ENCODE peak calls at places on chromosomes 2 and 18, in seven cellular contexts. A is type B pancreatic cell, M is A549, I is astrocyte, N is dorsolateral prefrontal cortex, X is MM.1S, Z is endodermal cell. J is an unnamed sample.

GRCh38 chr2:231393149-231394131 is 2.1 kb upstream of the B3GNT7 start:
- DNase-seq in M (no peak), X (no peak), A (no peak), Z (peak), I (no peak), N (no peak), J (no peak)

GRCh38 chr2:71510938-71511337 is 57.6 kb downstream of the DYSF start:
- DNase-seq in A (no peak), N (no peak), M (no peak), Z (peak), I (no peak), X (no peak), J (no peak)

GRCh38 chr2:42238644-42239288 is 69.6 kb downstream of the EML4 start:
- DNase-seq in M (no peak), N (no peak), A (no peak), Z (peak), X (peak), I (no peak), J (peak)

GRCh38 chr2:197279997-197280756 is 30.4 kb downstream of the ANKRD44 start:
- DNase-seq in N (no peak), X (no peak), M (no peak), I (peak), A (no peak), Z (no peak), J (no peak)

GRCh38 chr18:63237911-63238710 is 81.5 kb downstream of the BCL2 start:
- DNase-seq in A (no peak), X (no peak), N (no peak), Z (peak), I (peak), M (peak), J (no peak)

GRCh38 chr2:3361518-3362438 is 15.8 kb downstream of the EIPR1 start:
- DNase-seq in I (no peak), A (no peak), X (no peak), Z (no peak), N (no peak), M (no peak), J (no peak)

GRCh38 chr18:68694316-68694715 is 20.6 kb downstream of the TMX3 start:
- DNase-seq in Z (no peak), X (no peak), A (no peak), I (no peak), M (no peak), N (peak), J (no peak)

GRCh38 chr2:172438741-172439508 is 11.5 kb downstream of the ITGA6 start:
- DNase-seq in N (no peak), Z (no peak), I (peak), A (no peak), M (peak), X (no peak), J (no peak)

GRCh38 chr2:33033524-33034150 is 86.9 kb downstream of the LTBP1 start:
- DNase-seq in Z (no peak), I (peak), A (no peak), N (no peak), X (peak), M (no peak), J (no peak)

GRCh38 chr2:220504890-220505564 is 877.6 kb downstream of the SLC4A3 start:
- DNase-seq in I (peak), X (no peak), A (no peak), Z (peak), M (peak), N (no peak), J (peak)

GRCh38 chr2:241312082-241312481 is 3.4 kb downstream of the HDLBP start:
- DNase-seq in Z (no peak), X (no peak), A (no peak), N (no peak), I (peak), M (no peak), J (no peak)

GRCh38 chr18:12659904-12660605 is 2.1 kb upstream of the SPIRE1 start:
- DNase-seq in I (peak), X (peak), N (no peak), M (peak), A (no peak), Z (peak), J (peak)

GRCh38 chr2:43155842-43156511 is 70.4 kb downstream of the ZFP36L2 start:
- DNase-seq in M (no peak), I (no peak), A (no peak), X (no peak), N (no peak), Z (no peak), J (no peak)

GRCh38 chr2:25981596-25982272 is 563 bp downstream of the KIF3C start:
- DNase-seq in M (no peak), Z (no peak), N (no peak), X (no peak), A (no peak), I (no peak), J (peak)

GRCh38 chr18:48294894-48295585 is 114.1 kb downstream of the ZBTB7C start:
- DNase-seq in M (no peak), I (no peak), A (peak), N (no peak), X (no peak), Z (no peak), J (no peak)

GRCh38 chr18:48293954-48294893 is 115.0 kb downstream of the ZBTB7C start:
- DNase-seq in Z (no peak), M (no peak), N (no peak), X (no peak), A (peak), I (no peak), J (no peak)

GRCh38 chr18:48297139-48297538 is 112.0 kb downstream of the ZBTB7C start:
- DNase-seq in Z (no peak), N (no peak), M (no peak), I (no peak), A (no peak), X (no peak), J (no peak)

GRCh38 chr18:48296581-48296980 is 112.6 kb downstream of the ZBTB7C start:
- DNase-seq in I (no peak), M (no peak), A (peak), Z (peak), X (no peak), N (no peak), J (no peak)

GRCh38 chr18:48295586-48296311 is 113.4 kb downstream of the ZBTB7C start:
- DNase-seq in N (no peak), I (no peak), X (no peak), M (no peak), A (peak), Z (peak), J (peak)
- TF ChIP-seq CTCF in N (no peak), I (peak), X (no peak), M (peak), A (peak), Z (peak), J (no peak)

GRCh38 chr2:171141320-171141719 is 19.4 kb downstream of the TLK1 start:
- DNase-seq in A (no peak), I (peak), Z (no peak), M (no peak), N (no peak), X (no peak), J (no peak)
- TF ChIP-seq CTCF in A (peak), I (peak), Z (peak), M (no peak), N (no peak), X (no peak), J (no peak)

GRCh38 chr18:38483326-38483725 is 917.7 kb upstream of the CELF4 start:
- DNase-seq in A (no peak), Z (no peak), N (no peak), X (no peak), M (no peak), I (no peak), J (no peak)
- TF ChIP-seq CTCF in A (no peak), Z (no peak), N (no peak), X (no peak), M (no peak), I (no peak), J (no peak)

GRCh38 chr2:132621131-132621875 is 48.7 kb downstream of the LYPD1 start:
- DNase-seq in M (no peak), A (no peak), N (no peak), I (no peak), X (no peak), Z (no peak), J (no peak)

GRCh38 chr2:132620115-132620514 is 49.9 kb downstream of the LYPD1 start:
- DNase-seq in A (no peak), I (peak), Z (no peak), M (no peak), X (no peak), N (no peak), J (no peak)

GRCh38 chr2:132615329-132616085 is 54.5 kb downstream of the LYPD1 start:
- DNase-seq in Z (peak), M (no peak), I (no peak), A (no peak), N (no peak), X (no peak), J (no peak)

GRCh38 chr2:132617989-132618388 is 52.0 kb downstream of the LYPD1 start:
- DNase-seq in Z (no peak), I (no peak), X (no peak), N (no peak), A (no peak), M (no peak), J (no peak)

GRCh38 chr2:132618734-132619133 is 51.3 kb downstream of the LYPD1 start:
- DNase-seq in X (no peak), N (no peak), Z (no peak), A (no peak), I (no peak), M (no peak), J (no peak)
- TF ChIP-seq CTCF in X (no peak), N (no peak), Z (no peak), A (no peak), I (no peak), M (no peak), J (no peak)

GRCh38 chr2:167550448-167550847 is 662.2 kb downstream of the XIRP2 start:
- DNase-seq in N (no peak), M (peak), Z (no peak), A (no peak), X (peak), I (peak), J (no peak)

GRCh38 chr2:167548396-167548795 is 660.1 kb downstream of the XIRP2 start:
- DNase-seq in M (no peak), X (no peak), N (no peak), A (no peak), I (no peak), Z (no peak), J (no peak)

GRCh38 chr2:167543721-167544120 is 655.4 kb downstream of the XIRP2 start:
- DNase-seq in Z (no peak), M (no peak), I (no peak), X (no peak), A (no peak), N (no peak), J (no peak)

GRCh38 chr2:167544602-167545001 is 656.3 kb downstream of the XIRP2 start:
- DNase-seq in M (no peak), I (no peak), N (no peak), Z (no peak), X (no peak), A (no peak), J (no peak)
- TF ChIP-seq CTCF in M (no peak), I (no peak), N (no peak), Z (no peak), X (no peak), A (no peak), J (no peak)

GRCh38 chr2:236971919-236972381 is 113.7 kb upstream of the COPS8 start:
- DNase-seq in N (no peak), X (no peak), Z (peak), I (no peak), A (no peak), M (no peak), J (no peak)

GRCh38 chr2:236971131-236971850 is 114.4 kb upstream of the COPS8 start:
- DNase-seq in I (no peak), Z (peak), N (no peak), M (no peak), A (no peak), X (no peak), J (no peak)

GRCh38 chr2:236974206-236974605 is 111.5 kb upstream of the COPS8 start:
- DNase-seq in X (no peak), M (no peak), Z (peak), A (peak), N (no peak), I (no peak), J (no peak)

GRCh38 chr2:236974752-236975151 is 110.9 kb upstream of the COPS8 start:
- DNase-seq in A (peak), X (no peak), M (no peak), I (no peak), N (no peak), Z (peak), J (no peak)

DNA sequence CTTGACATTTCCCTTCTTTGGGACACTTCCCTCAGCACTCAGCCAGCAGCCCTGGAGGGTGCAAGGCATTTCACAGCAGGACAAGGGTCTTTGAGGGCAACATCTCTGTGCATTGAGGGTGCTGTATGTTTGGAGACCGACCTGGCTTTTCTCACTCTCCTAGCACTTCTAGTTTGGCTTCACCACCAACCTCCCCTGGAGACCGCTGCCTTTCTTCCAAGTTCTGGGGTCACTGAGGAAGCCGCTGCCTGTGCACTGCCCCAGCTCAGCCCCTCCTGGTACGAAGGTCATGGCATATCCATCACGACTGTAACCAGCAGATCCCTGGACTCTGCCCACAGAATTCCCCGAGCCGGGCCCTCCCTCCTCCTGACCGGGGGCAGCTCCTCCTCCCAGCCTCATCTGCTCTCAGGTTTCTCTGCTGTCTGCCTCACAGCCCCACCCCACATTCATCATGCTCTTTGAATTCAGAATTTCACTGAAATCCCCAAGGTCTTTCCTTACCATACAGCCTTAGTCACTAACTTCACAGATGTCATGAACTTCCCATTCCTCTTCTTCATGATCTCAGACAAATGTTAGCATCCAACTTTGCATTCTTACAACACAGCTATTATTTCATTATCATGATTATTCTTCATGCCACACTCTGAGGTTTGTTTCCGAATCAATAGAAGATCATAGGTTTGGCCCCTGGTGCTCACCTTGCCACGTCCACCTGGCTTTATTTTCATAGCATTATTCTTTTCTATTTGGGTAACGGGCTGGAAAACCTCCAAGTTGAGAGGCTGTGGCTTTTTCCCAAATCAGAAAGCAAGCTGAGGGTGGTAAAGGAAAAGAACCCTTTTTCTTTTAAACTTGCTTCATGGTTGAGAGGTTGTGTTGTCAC is 113.0 kb upstream of the COPS8 start:
- DNase-seq in I (peak), Z (peak), A (no peak), N (no peak), X (no peak), M (peak), J (no peak)
- TF ChIP-seq CTCF in I (no peak), Z (no peak), A (no peak), N (no peak), X (no peak), M (no peak), J (no peak)